ENCODE peak calls at places on chromosomes 5 and 9, in five cellular contexts. G, H, Z, N and W are unnamed samples.

GRCh38 chr5:98428806-98429205 is 344.7 kb upstream of the RGMB start:
- DNase-seq in G (no peak), N (no peak), Z (no peak), H (peak; percentile 87), W (peak; percentile 79)

GRCh38 chr5:90308787-90309585 is 100.6 kb downstream of the CETN3 start:
- DNase-seq in G (no peak), H (no peak), Z (no peak), N (no peak), W (no peak)

GRCh38 chr5:160030631-160031377 is 21.9 kb downstream of the TTC1 start:
- DNase-seq in H (peak; percentile 61), Z (no peak), N (peak; percentile 29), G (no peak), W (no peak)

GRCh38 chr5:100691085-100691484 is 155.9 kb downstream of the FAM174A start:
- DNase-seq in N (no peak), Z (no peak), H (no peak), G (no peak), W (no peak)

GRCh38 chr5:93154551-93154950 is 426.5 kb downstream of the NR2F1-AS1 start:
- DNase-seq in G (no peak), N (no peak), H (no peak), Z (no peak), W (no peak)

GRCh38 chr9:129640086-129640870 is 1.7 kb downstream of the ASB6 start:
- DNase-seq in G (no peak), N (peak; percentile 98), H (peak; percentile 45), Z (no peak), W (peak; percentile 29)

GRCh38 chr9:116792271-116792670 is 105.2 kb downstream of the TRIM32 start:
- DNase-seq in N (no peak), Z (no peak), H (no peak), G (no peak), W (no peak)

GRCh38 chr9:96217358-96217755 is 84.6 kb downstream of the HSD17B3 start:
- DNase-seq in Z (no peak), H (peak; percentile 55), G (peak; percentile 84), N (no peak), W (peak; percentile 2)

GRCh38 chr5:141001466-141001853 is 35.2 kb downstream of the PCDHAC2 start:
- DNase-seq in G (no peak), N (peak; percentile 74), Z (no peak), H (no peak), W (no peak)

GRCh38 chr9:76180541-76180940 is 213.7 kb downstream of the RFK start:
- DNase-seq in Z (no peak), N (no peak), H (peak; percentile 71), G (no peak), W (no peak)

GRCh38 chr9:129006328-129007034 is 21.6 kb downstream of the SH3GLB2 start:
- DNase-seq in N (peak; percentile 87), Z (no peak), H (peak; percentile 83), G (no peak), W (peak; percentile 77)

GRCh38 chr5:109192027-109192426 is 217.7 kb downstream of the PJA2 start:
- DNase-seq in H (no peak), N (no peak), G (no peak), Z (no peak), W (no peak)

GRCh38 chr5:171801-172331 is 19.4 kb upstream of the LRRC14B start:
- DNase-seq in Z (no peak), H (no peak), G (peak; percentile 87), N (no peak), W (no peak)

GRCh38 chr9:95509851-95510529 is 6.8 kb downstream of the PTCH1 start:
- DNase-seq in H (no peak), Z (no peak), G (no peak), N (peak; percentile 56), W (peak; percentile 38)

GRCh38 chr5:139634541-139634940 is 13.6 kb upstream of the CXXC5 start:
- DNase-seq in H (no peak), Z (no peak), G (peak; percentile 41), N (no peak), W (no peak)

GRCh38 chr5:74378464-74378863 is 262.1 kb downstream of the ENC1 start:
- DNase-seq in N (no peak), H (no peak), G (no peak), Z (no peak), W (no peak)

GRCh38 chr5:84085387-84086041 is 299.2 kb downstream of the EDIL3 start:
- DNase-seq in G (no peak), H (no peak), N (no peak), Z (no peak), W (no peak)

GRCh38 chr5:151130922-151131891 is 26.4 kb downstream of the ANXA6 start:
- DNase-seq in N (no peak), H (no peak), Z (no peak), G (no peak), W (no peak)

GRCh38 chr5:132410451-132411381 is 41.2 kb downstream of the SLC22A5 start:
- DNase-seq in G (peak; percentile 95), H (peak; percentile 87), Z (peak; percentile 77), N (peak; percentile 80), W (peak; percentile 88)

GRCh38 chr5:89452081-89452480 is 569.1 kb upstream of the MEF2C start:
- DNase-seq in H (no peak), N (no peak), Z (no peak), G (no peak), W (no peak)